ENCODE peak calls at places on chromosome 4, in seven cellular contexts. G, Z, Q, N, I, W and E are unnamed samples.

GRCh38 chr4:51858605-51859211 is 15.8 kb downstream of the DCUN1D4 start:
- DNase-seq in G (no peak), Z (no peak), Q (no peak), N (no peak), I (no peak), W (no peak), E (no peak)

GRCh38 chr4:107693132-107693531 is 26.9 kb downstream of the PAPSS1 start:
- DNase-seq in G (no peak), Z (no peak), Q (no peak), N (no peak), I (no peak), W (no peak), E (no peak)

GRCh38 chr4:67052981-67053380 is 492.3 kb downstream of the CENPC start:
- DNase-seq in G (no peak), Z (no peak), Q (no peak), N (no peak), I (no peak), W (no peak), E (no peak)

GRCh38 chr4:122633211-122633610 is 12.3 kb upstream of the IL21 start:
- DNase-seq in G (no peak), Z (no peak), Q (no peak), N (no peak), I (no peak), W (no peak), E (no peak)

GRCh38 chr4:92535599-92535998 is 231.8 kb downstream of the GRID2 start:
- DNase-seq in G (no peak), Z (no peak), Q (peak), N (no peak), I (no peak), W (no peak), E (no peak)

GRCh38 chr4:183550345-183551080 is 45.7 kb downstream of the ING2 start:
- DNase-seq in G (no peak), Z (no peak), Q (no peak), N (no peak), I (no peak), W (no peak), E (no peak)

GRCh38 chr4:20764353-20764752 is 64.1 kb downstream of the PACRGL start:
- DNase-seq in G (no peak), Z (no peak), Q (no peak), N (no peak), I (no peak), W (no peak), E (no peak)

GRCh38 chr4:123249821-123250220 is 146.8 kb upstream of the SPRY1 start:
- DNase-seq in G (no peak), Z (no peak), Q (no peak), N (no peak), I (no peak), W (no peak), E (no peak)

GRCh38 chr4:3878678-3879077 is 112.5 kb downstream of the ADRA2C start:
- DNase-seq in G (no peak), Z (no peak), Q (no peak), N (no peak), I (no peak), W (no peak), E (no peak)

GRCh38 chr4:54779797-54780196 is 122.0 kb downstream of the KIT start:
- DNase-seq in G (no peak), Z (no peak), Q (no peak), N (no peak), I (no peak), W (no peak), E (no peak)

GRCh38 chr4:86967798-86968197 is 33.0 kb downstream of the AFF1 start:
- DNase-seq in G (no peak), Z (no peak), Q (no peak), N (no peak), I (no peak), W (no peak), E (no peak)

GRCh38 chr4:109256847-109257246 is 45.6 kb downstream of the COL25A1 start:
- DNase-seq in G (no peak), Z (no peak), Q (no peak), N (no peak), I (no peak), W (no peak), E (no peak)

GRCh38 chr4:67700119-67700873 is 659 bp downstream of the UBA6 start:
- DNase-seq in G (no peak), Z (no peak), Q (no peak), N (no peak), I (no peak), W (no peak), E (no peak)

GRCh38 chr4:183905081-183905592 is at the start of gene STOX2:
- DNase-seq in G (peak), Z (peak), Q (peak), N (peak), I (peak), W (peak), E (peak)

GRCh38 chr4:25928956-25929336 is 14.9 kb downstream of the SMIM20 start:
- DNase-seq in G (no peak), Z (no peak), Q (no peak), N (no peak), I (no peak), W (no peak), E (no peak)

GRCh38 chr4:7693711-7694110 is 245.9 kb downstream of the AFAP1 start:
- DNase-seq in G (no peak), Z (no peak), Q (peak), N (no peak), I (no peak), W (no peak), E (no peak)

GRCh38 chr4:116302990-116303735 is 782.2 kb downstream of the TRAM1L1 start:
- DNase-seq in G (no peak), Z (no peak), Q (peak), N (no peak), I (no peak), W (no peak), E (no peak)

GRCh38 chr4:165803005-165803404 is 70.0 kb upstream of the TLL1 start:
- DNase-seq in G (no peak), Z (no peak), Q (no peak), N (no peak), I (no peak), W (no peak), E (no peak)

GRCh38 chr4:123588631-123589223 is 192.1 kb downstream of the SPRY1 start:
- DNase-seq in G (peak), Z (no peak), Q (no peak), N (no peak), I (no peak), W (no peak), E (no peak)

GRCh38 chr4:37528161-37528560 is 158.0 kb downstream of the RELL1 start:
- DNase-seq in G (no peak), Z (peak), Q (no peak), N (no peak), I (no peak), W (no peak), E (peak)

GRCh38 chr4:113080050-113080449 is 30.6 kb downstream of the ANK2 start:
- DNase-seq in G (no peak), Z (peak), Q (no peak), N (no peak), I (no peak), W (no peak), E (no peak)

GRCh38 chr4:43882470-43882869 is 566.1 kb downstream of the KCTD8 start:
- DNase-seq in G (no peak), Z (no peak), Q (no peak), N (no peak), I (no peak), W (no peak), E (no peak)

GRCh38 chr4:156889616-156890594 is 81.7 kb downstream of the PDGFC start:
- DNase-seq in G (no peak), Z (no peak), Q (no peak), N (no peak), I (no peak), W (peak), E (no peak)

GRCh38 chr4:52059372-52059771 is 8.3 kb downstream of the SPATA18 start:
- DNase-seq in G (peak), Z (no peak), Q (no peak), N (no peak), I (no peak), W (no peak), E (peak)

GRCh38 chr4:8778760-8779159 is 92.9 kb downstream of the HMX1 start:
- DNase-seq in G (no peak), Z (no peak), Q (no peak), N (no peak), I (no peak), W (no peak), E (no peak)

GRCh38 chr4:69078852-69079251 is 17.4 kb upstream of the UGT2B7 start:
- DNase-seq in G (no peak), Z (peak), Q (no peak), N (no peak), I (no peak), W (no peak), E (no peak)

GRCh38 chr4:160175064-160175643 is 1072.3 kb downstream of the RAPGEF2 start:
- DNase-seq in G (no peak), Z (no peak), Q (peak), N (no peak), I (no peak), W (no peak), E (no peak)

GRCh38 chr4:167025651-167026050 is 208.6 kb downstream of the SPOCK3 start:
- DNase-seq in G (no peak), Z (no peak), Q (no peak), N (no peak), I (no peak), W (no peak), E (no peak)

GRCh38 chr4:95547708-95548471 is 883 bp downstream of the UNC5C start:
- DNase-seq in G (peak), Z (peak), Q (no peak), N (peak), I (peak), W (peak), E (no peak)

GRCh38 chr4:74410272-74410671 is 34.7 kb upstream of the AREG start:
- DNase-seq in G (no peak), Z (peak), Q (no peak), N (no peak), I (no peak), W (no peak), E (no peak)

GRCh38 chr4:152356428-152357034 is 179.4 kb downstream of the FBXW7 start:
- DNase-seq in G (no peak), Z (no peak), Q (no peak), N (no peak), I (no peak), W (no peak), E (no peak)

GRCh38 chr4:188372856-188373255 is 233.6 kb downstream of the TRIML1 start:
- DNase-seq in G (no peak), Z (no peak), Q (no peak), N (no peak), I (no peak), W (no peak), E (no peak)

GRCh38 chr4:19227701-19228100 is 1024.0 kb upstream of the SLIT2 start:
- DNase-seq in G (no peak), Z (no peak), Q (no peak), N (no peak), I (no peak), W (no peak), E (no peak)

GRCh38 chr4:103152381-103152780 is 45.8 kb downstream of the CENPE start:
- DNase-seq in G (no peak), Z (no peak), Q (no peak), N (no peak), I (no peak), W (no peak), E (no peak)

DNA sequence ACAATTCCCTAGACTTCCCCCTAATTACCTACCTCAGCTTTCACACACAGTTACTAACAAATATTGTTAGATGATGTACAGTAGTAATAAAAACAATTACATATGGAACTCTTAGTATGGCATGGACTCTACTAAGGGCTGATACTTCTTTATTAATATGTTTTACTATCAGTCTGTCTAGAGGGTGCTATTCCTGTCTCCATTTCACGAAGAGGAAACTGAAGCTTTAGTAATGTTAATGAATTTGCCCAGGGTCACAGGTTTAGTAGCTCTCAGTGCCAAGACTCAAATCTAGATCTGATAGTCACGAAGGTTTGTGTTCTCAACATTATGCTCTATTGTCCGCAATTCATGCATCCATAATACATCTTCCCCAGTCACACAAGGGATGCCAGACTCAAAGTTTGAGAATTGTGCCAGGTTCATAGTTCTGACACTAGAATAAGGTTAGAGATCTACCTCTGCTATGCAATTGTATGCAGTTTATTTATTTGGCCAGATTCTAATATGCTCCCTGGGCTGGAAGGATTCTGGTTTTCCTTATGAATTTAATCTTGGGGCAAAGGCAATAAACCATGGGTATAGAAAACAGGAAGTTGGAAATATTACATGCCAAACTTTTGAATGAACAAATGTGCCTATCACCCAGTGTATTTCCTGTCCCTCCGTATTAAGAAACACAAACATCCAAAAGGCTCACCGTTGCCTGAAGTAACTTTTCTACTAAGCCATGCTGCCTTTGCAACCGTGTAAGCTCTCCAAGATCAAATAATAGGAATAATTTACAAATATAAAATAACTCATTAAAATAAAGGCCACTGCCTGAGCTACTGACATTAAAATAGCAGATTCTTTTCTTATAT is 478.5 kb downstream of the INPP4B start:
- DNase-seq in G (no peak), Z (no peak), Q (no peak), N (no peak), I (no peak), W (no peak), E (no peak)
- TF ChIP-seq POLR2AphosphoS5 in G (no peak), Z (no peak), Q (no peak), N (no peak), I (no peak), W (no peak), E (no peak)

GRCh38 chr4:170988446-170988845 is 824.8 kb upstream of the GALNTL6 start:
- DNase-seq in G (no peak), Z (no peak), Q (no peak), N (no peak), I (no peak), W (no peak), E (no peak)

GRCh38 chr4:170990989-170991589 is 822.1 kb upstream of the GALNTL6 start:
- DNase-seq in G (no peak), Z (peak), Q (no peak), N (no peak), I (peak), W (no peak), E (no peak)
- TF ChIP-seq CTCF in G (no peak), Z (peak), Q (no peak), N (no peak), I (no peak), W (no peak), E (no peak)

DNA sequence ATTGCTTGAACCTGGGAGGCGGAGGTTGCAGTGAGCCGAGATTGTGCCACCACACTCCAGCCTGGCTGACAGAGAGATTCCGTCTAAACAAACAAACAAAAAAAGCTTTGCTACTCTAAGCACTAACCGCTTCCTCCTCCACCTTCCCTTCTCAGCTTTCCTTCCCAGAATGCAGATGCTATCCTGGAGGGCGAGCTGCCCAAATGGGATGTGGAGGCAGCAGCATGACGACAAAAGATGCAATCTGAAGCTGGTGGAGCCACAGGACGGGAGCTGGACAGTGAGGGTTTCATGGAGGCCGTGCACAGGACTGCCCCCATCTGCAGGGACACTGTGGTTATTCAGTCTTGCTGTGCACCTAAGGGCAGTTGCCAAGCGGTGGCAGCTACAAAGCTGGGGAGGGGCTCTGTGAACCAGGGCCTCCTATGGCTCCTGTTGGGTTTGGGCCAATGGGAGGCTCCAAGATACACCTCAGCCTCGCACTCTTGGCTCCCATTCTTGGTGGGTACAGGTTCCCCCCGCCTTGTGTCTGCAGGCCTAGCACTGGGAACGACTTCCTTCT is 47.5 kb downstream of the WDR1 start:
- DNase-seq in G (no peak), Z (no peak), Q (no peak), N (no peak), I (no peak), W (no peak), E (no peak)
- TF ChIP-seq POLR2AphosphoS5 in G (no peak), Z (no peak), Q (peak), N (no peak), I (peak), W (no peak), E (no peak)

GRCh38 chr4:171785392-171785791 is 27.8 kb upstream of the GALNTL6 start:
- DNase-seq in G (no peak), Z (no peak), Q (no peak), N (no peak), I (no peak), W (no peak), E (no peak)
- TF ChIP-seq CTCF in G (no peak), Z (no peak), Q (no peak), N (no peak), I (no peak), W (no peak), E (no peak)

DNA sequence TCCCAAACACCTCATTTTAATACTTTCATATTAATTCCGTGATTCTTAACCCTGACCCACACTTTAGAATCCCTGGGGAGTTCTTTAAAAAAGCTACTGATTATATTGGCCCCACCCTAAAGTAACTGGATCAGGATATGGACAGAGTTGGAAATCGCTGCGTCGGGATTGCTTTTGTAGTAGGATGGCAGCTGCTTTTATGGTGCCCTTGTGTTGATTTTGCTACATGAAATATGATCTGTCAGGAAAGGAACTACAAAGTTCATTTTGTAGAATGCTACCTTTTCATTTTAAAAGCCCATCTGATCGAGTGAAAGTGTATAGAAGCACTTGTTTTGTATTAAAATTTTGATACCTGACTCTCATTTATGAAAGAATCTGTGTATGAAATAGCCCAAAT is 43.6 kb downstream of the TMEM131L start:
- DNase-seq in G (peak), Z (no peak), Q (no peak), N (no peak), I (no peak), W (no peak), E (no peak)
- TF ChIP-seq POLR2AphosphoS5 in G (no peak), Z (no peak), Q (no peak), N (no peak), I (no peak), W (no peak), E (no peak)

DNA sequence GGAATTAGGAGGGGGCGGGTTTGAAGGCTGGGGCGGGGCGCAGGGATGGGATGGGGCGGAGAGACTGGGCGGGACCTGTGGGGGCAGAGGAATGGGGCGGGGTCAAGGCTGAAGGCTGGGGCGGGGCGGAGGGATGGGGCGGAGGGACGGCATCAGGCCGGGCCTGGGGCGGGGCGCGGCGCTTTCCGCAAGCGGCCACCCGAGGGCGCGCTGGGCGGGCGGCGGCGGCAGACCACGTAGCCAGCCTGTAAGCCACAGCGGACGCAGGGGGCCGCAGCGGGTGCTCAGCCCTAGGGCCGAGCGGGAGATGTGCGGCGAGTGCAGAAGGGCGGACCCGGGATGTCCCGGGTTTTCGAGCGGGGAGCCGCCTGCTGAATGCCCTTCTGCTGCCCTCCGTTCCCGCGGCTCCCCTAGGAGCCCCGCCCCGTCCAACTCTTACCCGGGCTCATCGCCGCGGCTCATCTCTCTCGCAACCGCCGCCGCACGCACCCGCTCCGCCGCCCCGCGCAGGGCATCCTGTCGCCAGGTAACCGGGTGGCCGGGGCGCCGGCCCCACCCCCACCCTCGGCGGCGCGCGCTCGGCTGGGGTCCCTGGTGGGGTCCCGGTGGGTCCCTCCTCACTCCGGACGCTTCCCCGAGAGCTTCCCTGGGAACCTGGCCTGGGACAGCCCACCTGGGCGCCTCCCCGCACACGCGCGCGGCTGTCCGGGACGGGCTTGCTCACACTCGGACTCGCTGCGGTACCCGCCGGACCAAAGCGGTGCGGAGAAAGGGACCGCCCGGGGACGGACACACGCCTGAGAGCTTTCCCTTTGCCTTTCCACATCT is at the start of gene CCDC110:
- DNase-seq in G (peak), Z (peak), Q (peak), N (peak), I (peak), W (peak), E (peak)
- TF ChIP-seq CTCF in G (peak), Z (peak), Q (peak), N (peak), I (peak), W (peak), E (peak)

DNA sequence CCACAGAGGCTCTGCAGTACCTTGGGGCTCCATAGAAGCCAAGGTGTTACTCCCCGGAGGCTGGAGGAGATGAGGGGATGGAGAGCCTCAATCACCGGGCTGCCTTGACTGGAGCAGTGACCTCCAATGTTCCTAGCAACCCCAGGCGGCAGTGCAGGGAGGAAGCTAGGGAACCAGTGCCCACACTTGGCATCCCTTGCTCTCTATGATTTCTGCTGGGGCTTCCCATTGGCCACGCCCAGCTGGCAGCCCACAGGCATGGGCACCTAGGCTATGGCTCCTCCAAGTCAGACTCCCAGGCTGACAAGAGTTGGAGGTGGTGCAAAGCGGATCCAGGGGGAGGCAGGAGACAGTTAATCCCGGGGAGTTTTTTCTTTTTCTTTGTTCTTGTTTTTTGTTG is 229.7 kb downstream of the EVC2 start:
- DNase-seq in G (no peak), Z (no peak), Q (peak), N (peak), I (no peak), W (no peak), E (no peak)
- TF ChIP-seq POLR2AphosphoS5 in G (no peak), Z (no peak), Q (no peak), N (no peak), I (no peak), W (no peak), E (no peak)

GRCh38 chr4:15592799-15593198 is 62.4 kb downstream of the FBXL5 start:
- DNase-seq in G (no peak), Z (no peak), Q (no peak), N (no peak), I (no peak), W (no peak), E (no peak)
- TF ChIP-seq CTCF in G (no peak), Z (no peak), Q (no peak), N (no peak), I (no peak), W (no peak), E (no peak)